ENCODE peak calls at places on chromosome 15, in ten cellular contexts. One of them, this sample, is unnamed.
A peak's percentile ranks its signal among the peaks of the same experiment; 100 is the strongest.

GRCh38 chr15:58426501-58426900 is 5.3 kb upstream of the LIPC start:
- DNase-seq in aorta: no peak
- DNase-seq in KBM-7: no peak
- DNase-seq in stomach: no peak
- DNase-seq in activated T-cell treated with anti-CD3 and anti-CD28 coated beads, Interleukin-2, amount 50 U/mL, for 4 hours: no peak
- DNase-seq in stimulated activated naive CD8-positive, alpha-beta T cell treated with anti-CD3 and anti-CD28 coated beads, Interleukin-15, Interleukin-2, amounts not matched to agents 100 U/mL and 50 U/mL, for 24 hours: no peak
- DNase-seq in T-helper 9 cell: no peak
- DNase-seq in IMR-90: no peak
- DNase-seq in right lobe of liver: no peak
- DNase-seq in effector CD4-positive, alpha-beta T cell: no peak
- DNase-seq in this sample: no peak

GRCh38 chr15:52683585-52683984 is 4.4 kb upstream of the ATOSA start:
- DNase-seq in IMR-90: no peak
- DNase-seq in effector CD4-positive, alpha-beta T cell: no peak
- DNase-seq in stimulated activated naive CD8-positive, alpha-beta T cell treated with anti-CD3 and anti-CD28 coated beads, Interleukin-15, Interleukin-2, amounts not matched to agents 100 U/mL and 50 U/mL, for 24 hours: no peak
- DNase-seq in KBM-7: peak; percentile 51
- DNase-seq in aorta: no peak
- DNase-seq in T-helper 9 cell: no peak
- DNase-seq in right lobe of liver: no peak
- DNase-seq in stomach: no peak
- DNase-seq in activated T-cell treated with anti-CD3 and anti-CD28 coated beads, Interleukin-2, amount 50 U/mL, for 4 hours: no peak
- DNase-seq in this sample: no peak

GRCh38 chr15:92693922-92694331 is 38.4 kb upstream of the FAM174B start:
- DNase-seq in effector CD4-positive, alpha-beta T cell: no peak
- DNase-seq in IMR-90: peak; percentile 3
- DNase-seq in right lobe of liver: no peak
- DNase-seq in stimulated activated naive CD8-positive, alpha-beta T cell treated with anti-CD3 and anti-CD28 coated beads, Interleukin-15, Interleukin-2, amounts not matched to agents 100 U/mL and 50 U/mL, for 24 hours: no peak
- DNase-seq in aorta: no peak
- DNase-seq in T-helper 9 cell: no peak
- DNase-seq in activated T-cell treated with anti-CD3 and anti-CD28 coated beads, Interleukin-2, amount 50 U/mL, for 4 hours: no peak
- DNase-seq in KBM-7: peak; percentile 56
- DNase-seq in stomach: no peak
- DNase-seq in this sample: no peak

GRCh38 chr15:28456476-28457395 is 76.0 kb downstream of the GOLGA8G start:
- DNase-seq in stomach: no peak
- DNase-seq in T-helper 9 cell: no peak
- DNase-seq in KBM-7: no peak
- DNase-seq in effector CD4-positive, alpha-beta T cell: no peak
- DNase-seq in stimulated activated naive CD8-positive, alpha-beta T cell treated with anti-CD3 and anti-CD28 coated beads, Interleukin-15, Interleukin-2, amounts not matched to agents 100 U/mL and 50 U/mL, for 24 hours: no peak
- DNase-seq in activated T-cell treated with anti-CD3 and anti-CD28 coated beads, Interleukin-2, amount 50 U/mL, for 4 hours: peak; percentile 7
- DNase-seq in right lobe of liver: peak; percentile 22
- DNase-seq in IMR-90: peak; percentile 0
- DNase-seq in aorta: peak; percentile 79
- DNase-seq in this sample: peak; percentile 26

GRCh38 chr15:44536298-44536961 is 517 bp upstream of the EIF3J start:
- DNase-seq in stimulated activated naive CD8-positive, alpha-beta T cell treated with anti-CD3 and anti-CD28 coated beads, Interleukin-15, Interleukin-2, amounts not matched to agents 100 U/mL and 50 U/mL, for 24 hours: peak; percentile 79
- DNase-seq in KBM-7: no peak
- DNase-seq in aorta: peak; percentile 94
- DNase-seq in stomach: peak; percentile 86
- DNase-seq in right lobe of liver: peak; percentile 91
- DNase-seq in effector CD4-positive, alpha-beta T cell: no peak
- DNase-seq in T-helper 9 cell: no peak
- DNase-seq in IMR-90: peak; percentile 68
- DNase-seq in activated T-cell treated with anti-CD3 and anti-CD28 coated beads, Interleukin-2, amount 50 U/mL, for 4 hours: no peak
- DNase-seq in this sample: peak; percentile 89

GRCh38 chr15:58415636-58416035 is 16.2 kb upstream of the LIPC start:
- DNase-seq in effector CD4-positive, alpha-beta T cell: no peak
- DNase-seq in aorta: no peak
- DNase-seq in stimulated activated naive CD8-positive, alpha-beta T cell treated with anti-CD3 and anti-CD28 coated beads, Interleukin-15, Interleukin-2, amounts not matched to agents 100 U/mL and 50 U/mL, for 24 hours: no peak
- DNase-seq in IMR-90: no peak
- DNase-seq in stomach: no peak
- DNase-seq in T-helper 9 cell: no peak
- DNase-seq in KBM-7: no peak
- DNase-seq in activated T-cell treated with anti-CD3 and anti-CD28 coated beads, Interleukin-2, amount 50 U/mL, for 4 hours: no peak
- DNase-seq in right lobe of liver: no peak
- DNase-seq in this sample: no peak

GRCh38 chr15:29917600-29918597 is 95.6 kb upstream of the TJP1 start:
- DNase-seq in stimulated activated naive CD8-positive, alpha-beta T cell treated with anti-CD3 and anti-CD28 coated beads, Interleukin-15, Interleukin-2, amounts not matched to agents 100 U/mL and 50 U/mL, for 24 hours: no peak
- DNase-seq in T-helper 9 cell: no peak
- DNase-seq in aorta: no peak
- DNase-seq in activated T-cell treated with anti-CD3 and anti-CD28 coated beads, Interleukin-2, amount 50 U/mL, for 4 hours: no peak
- DNase-seq in right lobe of liver: no peak
- DNase-seq in stomach: no peak
- DNase-seq in KBM-7: no peak
- DNase-seq in effector CD4-positive, alpha-beta T cell: no peak
- DNase-seq in IMR-90: peak; percentile 85
- DNase-seq in this sample: no peak

GRCh38 chr15:87752250-87752951 is 504.1 kb downstream of the NTRK3 start:
- DNase-seq in activated T-cell treated with anti-CD3 and anti-CD28 coated beads, Interleukin-2, amount 50 U/mL, for 4 hours: no peak
- DNase-seq in T-helper 9 cell: no peak
- DNase-seq in stimulated activated naive CD8-positive, alpha-beta T cell treated with anti-CD3 and anti-CD28 coated beads, Interleukin-15, Interleukin-2, amounts not matched to agents 100 U/mL and 50 U/mL, for 24 hours: no peak
- DNase-seq in stomach: no peak
- DNase-seq in aorta: no peak
- DNase-seq in effector CD4-positive, alpha-beta T cell: no peak
- DNase-seq in KBM-7: no peak
- DNase-seq in IMR-90: peak; percentile 93
- DNase-seq in right lobe of liver: no peak
- DNase-seq in this sample: no peak

GRCh38 chr15:67146875-67147381 is 81.5 kb downstream of the SMAD3 start:
- DNase-seq in KBM-7: no peak
- DNase-seq in activated T-cell treated with anti-CD3 and anti-CD28 coated beads, Interleukin-2, amount 50 U/mL, for 4 hours: peak; percentile 16
- DNase-seq in effector CD4-positive, alpha-beta T cell: peak; percentile 16
- DNase-seq in stimulated activated naive CD8-positive, alpha-beta T cell treated with anti-CD3 and anti-CD28 coated beads, Interleukin-15, Interleukin-2, amounts not matched to agents 100 U/mL and 50 U/mL, for 24 hours: peak; percentile 34
- DNase-seq in right lobe of liver: no peak
- DNase-seq in stomach: no peak
- DNase-seq in IMR-90: peak; percentile 96
- DNase-seq in aorta: no peak
- DNase-seq in T-helper 9 cell: peak; percentile 23
- DNase-seq in this sample: no peak

GRCh38 chr15:58987036-58987435 is 427 bp upstream of the RNF111 start:
- DNase-seq in T-helper 9 cell: no peak
- DNase-seq in activated T-cell treated with anti-CD3 and anti-CD28 coated beads, Interleukin-2, amount 50 U/mL, for 4 hours: no peak
- DNase-seq in IMR-90: peak; percentile 57
- DNase-seq in KBM-7: no peak
- DNase-seq in right lobe of liver: no peak
- DNase-seq in effector CD4-positive, alpha-beta T cell: no peak
- DNase-seq in stimulated activated naive CD8-positive, alpha-beta T cell treated with anti-CD3 and anti-CD28 coated beads, Interleukin-15, Interleukin-2, amounts not matched to agents 100 U/mL and 50 U/mL, for 24 hours: no peak
- DNase-seq in stomach: no peak
- DNase-seq in aorta: no peak
- DNase-seq in this sample: no peak

GRCh38 chr15:66014639-66015182 is 145.4 kb downstream of the RAB11A start:
- DNase-seq in KBM-7: no peak
- DNase-seq in stimulated activated naive CD8-positive, alpha-beta T cell treated with anti-CD3 and anti-CD28 coated beads, Interleukin-15, Interleukin-2, amounts not matched to agents 100 U/mL and 50 U/mL, for 24 hours: no peak
- DNase-seq in right lobe of liver: no peak
- DNase-seq in effector CD4-positive, alpha-beta T cell: no peak
- DNase-seq in aorta: no peak
- DNase-seq in stomach: no peak
- DNase-seq in T-helper 9 cell: no peak
- DNase-seq in IMR-90: no peak
- DNase-seq in activated T-cell treated with anti-CD3 and anti-CD28 coated beads, Interleukin-2, amount 50 U/mL, for 4 hours: no peak
- DNase-seq in this sample: no peak

GRCh38 chr15:25568751-25569150 is 129.9 kb upstream of the UBE3A start:
- DNase-seq in right lobe of liver: no peak
- DNase-seq in stimulated activated naive CD8-positive, alpha-beta T cell treated with anti-CD3 and anti-CD28 coated beads, Interleukin-15, Interleukin-2, amounts not matched to agents 100 U/mL and 50 U/mL, for 24 hours: no peak
- DNase-seq in IMR-90: no peak
- DNase-seq in effector CD4-positive, alpha-beta T cell: no peak
- DNase-seq in T-helper 9 cell: no peak
- DNase-seq in KBM-7: no peak
- DNase-seq in activated T-cell treated with anti-CD3 and anti-CD28 coated beads, Interleukin-2, amount 50 U/mL, for 4 hours: no peak
- DNase-seq in aorta: peak; percentile 81
- DNase-seq in stomach: no peak
- DNase-seq in this sample: peak; percentile 73

GRCh38 chr15:59948924-59949613 is 55.0 kb upstream of the FOXB1 start:
- DNase-seq in effector CD4-positive, alpha-beta T cell: no peak
- DNase-seq in stimulated activated naive CD8-positive, alpha-beta T cell treated with anti-CD3 and anti-CD28 coated beads, Interleukin-15, Interleukin-2, amounts not matched to agents 100 U/mL and 50 U/mL, for 24 hours: no peak
- DNase-seq in right lobe of liver: no peak
- DNase-seq in aorta: no peak
- DNase-seq in T-helper 9 cell: no peak
- DNase-seq in KBM-7: no peak
- DNase-seq in stomach: no peak
- DNase-seq in IMR-90: no peak
- DNase-seq in activated T-cell treated with anti-CD3 and anti-CD28 coated beads, Interleukin-2, amount 50 U/mL, for 4 hours: no peak
- DNase-seq in this sample: no peak

GRCh38 chr15:56272474-56272873 is 28.8 kb upstream of the RFX7 start:
- DNase-seq in activated T-cell treated with anti-CD3 and anti-CD28 coated beads, Interleukin-2, amount 50 U/mL, for 4 hours: no peak
- DNase-seq in right lobe of liver: no peak
- DNase-seq in stomach: no peak
- DNase-seq in effector CD4-positive, alpha-beta T cell: no peak
- DNase-seq in IMR-90: no peak
- DNase-seq in T-helper 9 cell: no peak
- DNase-seq in aorta: no peak
- DNase-seq in KBM-7: peak; percentile 60
- DNase-seq in stimulated activated naive CD8-positive, alpha-beta T cell treated with anti-CD3 and anti-CD28 coated beads, Interleukin-15, Interleukin-2, amounts not matched to agents 100 U/mL and 50 U/mL, for 24 hours: no peak
- DNase-seq in this sample: no peak

GRCh38 chr15:64536244-64536836 is 76.0 kb downstream of the ZNF609 start:
- DNase-seq in KBM-7: peak; percentile 52
- DNase-seq in activated T-cell treated with anti-CD3 and anti-CD28 coated beads, Interleukin-2, amount 50 U/mL, for 4 hours: peak; percentile 10
- DNase-seq in aorta: no peak
- DNase-seq in stimulated activated naive CD8-positive, alpha-beta T cell treated with anti-CD3 and anti-CD28 coated beads, Interleukin-15, Interleukin-2, amounts not matched to agents 100 U/mL and 50 U/mL, for 24 hours: peak; percentile 14
- DNase-seq in right lobe of liver: no peak
- DNase-seq in effector CD4-positive, alpha-beta T cell: no peak
- DNase-seq in T-helper 9 cell: no peak
- DNase-seq in IMR-90: peak; percentile 92
- DNase-seq in stomach: no peak
- DNase-seq in this sample: no peak

GRCh38 chr15:57827021-57827420 is 120.5 kb downstream of the POLR2M start:
- DNase-seq in aorta: no peak
- DNase-seq in right lobe of liver: no peak
- DNase-seq in IMR-90: no peak
- DNase-seq in KBM-7: no peak
- DNase-seq in T-helper 9 cell: no peak
- DNase-seq in stomach: no peak
- DNase-seq in stimulated activated naive CD8-positive, alpha-beta T cell treated with anti-CD3 and anti-CD28 coated beads, Interleukin-15, Interleukin-2, amounts not matched to agents 100 U/mL and 50 U/mL, for 24 hours: no peak
- DNase-seq in effector CD4-positive, alpha-beta T cell: no peak
- DNase-seq in activated T-cell treated with anti-CD3 and anti-CD28 coated beads, Interleukin-2, amount 50 U/mL, for 4 hours: no peak
- DNase-seq in this sample: no peak

GRCh38 chr15:44159492-44159891 is 35.6 kb downstream of the FRMD5 start:
- DNase-seq in stomach: no peak
- DNase-seq in right lobe of liver: no peak
- DNase-seq in effector CD4-positive, alpha-beta T cell: no peak
- DNase-seq in T-helper 9 cell: no peak
- DNase-seq in IMR-90: no peak
- DNase-seq in KBM-7: no peak
- DNase-seq in aorta: no peak
- DNase-seq in stimulated activated naive CD8-positive, alpha-beta T cell treated with anti-CD3 and anti-CD28 coated beads, Interleukin-15, Interleukin-2, amounts not matched to agents 100 U/mL and 50 U/mL, for 24 hours: no peak
- DNase-seq in activated T-cell treated with anti-CD3 and anti-CD28 coated beads, Interleukin-2, amount 50 U/mL, for 4 hours: no peak
- DNase-seq in this sample: no peak

GRCh38 chr15:90419738-90420487 is 31.9 kb downstream of the IQGAP1 start:
- DNase-seq in stomach: no peak
- DNase-seq in T-helper 9 cell: no peak
- DNase-seq in activated T-cell treated with anti-CD3 and anti-CD28 coated beads, Interleukin-2, amount 50 U/mL, for 4 hours: no peak
- DNase-seq in stimulated activated naive CD8-positive, alpha-beta T cell treated with anti-CD3 and anti-CD28 coated beads, Interleukin-15, Interleukin-2, amounts not matched to agents 100 U/mL and 50 U/mL, for 24 hours: peak; percentile 34
- DNase-seq in right lobe of liver: no peak
- DNase-seq in effector CD4-positive, alpha-beta T cell: no peak
- DNase-seq in KBM-7: no peak
- DNase-seq in IMR-90: peak; percentile 92
- DNase-seq in aorta: no peak
- DNase-seq in this sample: no peak

This sample was measured in left ventricle myocardium superior.